ENCODE peak calls at places on chromosomes 1 and 21, in ten cellular contexts. M is Daoy, Y is DMS 273 treated with DMSO at 0.1 percent for 48 hours, U is HTR-8/SVneo, S is T-helper 9 cell, G is posterior vena cava, R is ELR, N is D341Med, Q is HS-5, E is psoas muscle. V is an unnamed sample.

GRCh38 chr1:26037904-26038303 is 8.0 kb downstream of the SLC30A2 start:
- DNase-seq in Y (no peak), G (no peak), S (no peak), Q (no peak), N (no peak), E (no peak), R (no peak), U (no peak), M (no peak), V (no peak)

GRCh38 chr1:68116643-68117235 is 66.3 kb upstream of the DIRAS3 start:
- DNase-seq in G (no peak), R (peak; percentile 61), Q (no peak), M (peak; percentile 52), S (peak; percentile 19), U (peak; percentile 35), N (peak; percentile 49), E (no peak), Y (no peak), V (peak; percentile 10)

GRCh38 chr1:12503709-12504108 is 114.3 kb downstream of the DHRS3 start:
- DNase-seq in R (no peak), N (no peak), S (no peak), Y (no peak), G (no peak), Q (no peak), E (no peak), U (no peak), M (no peak), V (no peak)

GRCh38 chr1:85307987-85308836 is 31.8 kb upstream of the BCL10 start:
- DNase-seq in N (peak; percentile 87), U (peak; percentile 66), S (peak; percentile 36), Y (peak; percentile 41), R (peak; percentile 94), Q (peak; percentile 68), E (peak; percentile 92), M (peak; percentile 97), G (peak; percentile 96), V (peak; percentile 81)

GRCh38 chr1:85579619-85580018 is 942 bp upstream of the CCN1 start:
- DNase-seq in R (peak; percentile 79), N (no peak), Y (no peak), G (no peak), U (no peak), M (peak; percentile 92), Q (no peak), S (no peak), E (no peak), V (no peak)

GRCh38 chr1:120179420-120180348 is 3.4 kb upstream of the SEC22B start:
- DNase-seq in R (peak; percentile 91), Q (peak; percentile 56), S (no peak), Y (no peak), U (no peak), G (peak; percentile 66), N (no peak), M (peak; percentile 79), E (no peak), V (peak; percentile 79)

GRCh38 chr1:98221926-98222325 is 301.1 kb upstream of the DPYD start:
- DNase-seq in M (peak; percentile 21), E (no peak), Y (no peak), R (peak; percentile 17), Q (no peak), U (no peak), G (no peak), N (peak; percentile 43), S (no peak), V (no peak)

GRCh38 chr1:245074232-245074747 is 80.5 kb upstream of the KIF26B start:
- DNase-seq in G (no peak), U (no peak), E (no peak), Q (no peak), M (no peak), R (peak; percentile 42), S (no peak), N (no peak), Y (no peak), V (no peak)

GRCh38 chr21:33587792-33588484 is 546 bp downstream of the DONSON start:
- DNase-seq in U (peak; percentile 26), S (no peak), R (peak; percentile 62), G (peak; percentile 82), E (peak; percentile 64), Y (no peak), M (peak; percentile 58), Q (no peak), N (peak; percentile 61), V (peak; percentile 34)

GRCh38 chr21:28018741-28019669 is 973.7 kb downstream of the LTN1 start:
- DNase-seq in E (peak; percentile 59), Q (no peak), S (no peak), M (peak; percentile 25), N (no peak), R (peak; percentile 50), G (no peak), Y (no peak), U (peak; percentile 3), V (no peak)

GRCh38 chr1:51636765-51637522 is 20.1 kb downstream of the OSBPL9 start:
- DNase-seq in R (peak; percentile 93), Q (peak; percentile 77), U (no peak), Y (no peak), G (no peak), S (no peak), N (no peak), M (peak; percentile 91), E (peak; percentile 80), V (peak; percentile 70)

GRCh38 chr1:201013031-201013485 is 10.5 kb downstream of the KIF21B start:
- DNase-seq in U (no peak), G (no peak), Y (no peak), Q (no peak), E (no peak), R (no peak), M (no peak), S (no peak), N (no peak), V (no peak)

GRCh38 chr1:108199781-108200626 is at the start of gene SLC25A24:
- DNase-seq in G (peak; percentile 94), U (peak; percentile 56), Y (peak; percentile 24), S (peak; percentile 58), Q (no peak), E (peak; percentile 90), M (peak; percentile 97), N (peak; percentile 90), R (peak; percentile 84), V (peak; percentile 74)

GRCh38 chr1:208524920-208525319 is 280.7 kb upstream of the PLXNA2 start:
- DNase-seq in E (no peak), Y (no peak), G (no peak), R (no peak), N (no peak), S (no peak), U (no peak), M (no peak), Q (no peak), V (no peak)

GRCh38 chr1:85449356-85449755 is 15.6 kb downstream of the DDAH1 start:
- DNase-seq in R (no peak), N (peak; percentile 30), S (no peak), Y (peak; percentile 50), M (no peak), Q (no peak), G (no peak), E (no peak), U (no peak), V (no peak)

GRCh38 chr1:77473690-77474089 is 191.9 kb downstream of the AK5 start:
- DNase-seq in U (peak; percentile 33), Q (peak; percentile 89), N (no peak), Y (no peak), S (no peak), R (peak; percentile 90), E (no peak), M (peak; percentile 92), G (no peak), V (peak; percentile 53)

GRCh38 chr1:242185728-242186127 is 186.8 kb upstream of the MAP1LC3C start:
- DNase-seq in R (no peak), E (no peak), N (no peak), M (peak; percentile 48), Q (no peak), Y (no peak), S (no peak), G (no peak), U (no peak), V (no peak)

GRCh38 chr1:116737020-116737854 is 17.0 kb upstream of the CD2 start:
- DNase-seq in G (no peak), U (peak; percentile 45), N (peak; percentile 67), Y (no peak), Q (no peak), M (peak; percentile 82), R (peak; percentile 64), E (no peak), S (peak; percentile 54), V (peak; percentile 15)

GRCh38 chr21:45283611-45284455 is 3.9 kb downstream of the POFUT2 start:
- DNase-seq in Y (no peak), E (peak; percentile 38), R (no peak), U (no peak), M (no peak), G (peak; percentile 72), Q (no peak), S (no peak), N (no peak), V (no peak)

GRCh38 chr1:103106426-103107321 is 1.6 kb downstream of the COL11A1 start:
- DNase-seq in Y (no peak), G (peak; percentile 51), U (peak; percentile 14), N (peak; percentile 38), M (no peak), Q (peak; percentile 37), E (peak; percentile 51), R (peak; percentile 74), S (no peak), V (peak; percentile 18)

GRCh38 chr1:157081717-157082116 is 17.9 kb downstream of the ETV3L start:
- DNase-seq in E (no peak), Y (no peak), Q (no peak), N (no peak), M (no peak), G (no peak), U (no peak), R (no peak), S (no peak), V (no peak)

GRCh38 chr21:41064951-41065350 is 103.0 kb upstream of the BACE2 start:
- DNase-seq in N (no peak), R (no peak), E (no peak), S (no peak), U (no peak), Y (no peak), M (no peak), G (no peak), Q (no peak), V (no peak)

GRCh38 chr1:156703741-156704140 is 1.6 kb downstream of the CRABP2 start:
- DNase-seq in G (no peak), M (no peak), Q (no peak), R (no peak), U (no peak), Y (no peak), N (peak; percentile 70), S (no peak), E (no peak), V (no peak)

GRCh38 chr1:156419863-156420208 is 50.8 kb downstream of the RHBG start:
- DNase-seq in Y (no peak), U (no peak), Q (no peak), R (no peak), E (no peak), S (peak; percentile 15), G (no peak), N (peak; percentile 82), M (peak; percentile 62), V (no peak)

GRCh38 chr21:34598931-34599400 is 15.9 kb downstream of the RCAN1 start:
- DNase-seq in M (peak; percentile 56), Q (peak; percentile 39), S (no peak), R (peak; percentile 78), U (no peak), N (no peak), G (no peak), Y (no peak), E (no peak), V (peak; percentile 15)